ENCODE peak calls at places on chromosome 2, in ten cellular contexts. X is fibroblast of lung, U is mammary epithelial cell, T is GM23248, D is neuronal stem cell, N is hepatocyte, Y is neural progenitor cell, W is OCI-LY7, A is H9, M is K562. S is an unnamed sample.

GRCh38 chr2:232857158-232857563 is 12.9 kb upstream of the SNORC start:
- DNase-seq in Y (no peak), U (no peak), M (no peak), N (peak), A (no peak), W (no peak), X (no peak), D (no peak), T (peak), S (no peak)

GRCh38 chr2:20326163-20326780 is 24.4 kb downstream of the PUM2 start:
- DNase-seq in D (peak), Y (peak), W (peak), X (peak), A (no peak), U (peak), T (peak), M (peak), N (peak), S (peak)

GRCh38 chr2:134458950-134459349 is 205.1 kb downstream of the MGAT5 start:
- DNase-seq in A (no peak), T (no peak), Y (no peak), D (no peak), M (no peak), X (no peak), U (no peak), N (no peak), W (no peak), S (no peak)

GRCh38 chr2:63189026-63189425 is 138.4 kb downstream of the OTX1 start:
- DNase-seq in M (peak), W (peak), A (peak), T (peak), D (no peak), U (peak), N (peak), X (peak), Y (peak), S (peak)

GRCh38 chr2:150276737-150277136 is 210.7 kb downstream of the RND3 start:
- DNase-seq in T (no peak), W (no peak), Y (no peak), A (no peak), U (no peak), M (no peak), D (no peak), N (no peak), X (no peak), S (no peak)

GRCh38 chr2:234665304-234665703 is 168.4 kb upstream of the ARL4C start:
- DNase-seq in U (no peak), Y (no peak), T (no peak), W (no peak), X (no peak), D (no peak), N (no peak), M (no peak), A (no peak), S (no peak)

GRCh38 chr2:70620020-70620419 is 66.4 kb upstream of the TGFA start:
- DNase-seq in Y (no peak), T (no peak), X (no peak), N (no peak), U (no peak), M (no peak), D (no peak), A (peak), W (no peak), S (no peak)

GRCh38 chr2:187081409-187081808 is 232.4 kb upstream of the ZSWIM2 start:
- DNase-seq in T (no peak), U (no peak), Y (no peak), M (no peak), X (no peak), N (no peak), A (no peak), D (no peak), W (no peak), S (no peak)

GRCh38 chr2:9071032-9071431 is 67.5 kb upstream of the MBOAT2 start:
- DNase-seq in M (peak), Y (no peak), D (no peak), X (peak), U (peak), N (peak), T (peak), W (no peak), A (no peak), S (peak)

GRCh38 chr2:96402591-96402990 is 67.0 kb downstream of the NCAPH start:
- DNase-seq in M (no peak), X (no peak), Y (no peak), U (no peak), W (no peak), T (no peak), A (no peak), N (no peak), D (no peak), S (no peak)

GRCh38 chr2:214995926-214996670 is 142.3 kb downstream of the ABCA12 start:
- DNase-seq in U (no peak), A (no peak), D (no peak), Y (no peak), N (no peak), W (no peak), T (no peak), X (no peak), M (no peak), S (no peak)

GRCh38 chr2:68024450-68024849 is 38.4 kb downstream of the C1D start:
- DNase-seq in Y (no peak), M (no peak), X (no peak), A (no peak), N (no peak), U (no peak), W (no peak), D (no peak), T (no peak), S (no peak)

GRCh38 chr2:100041385-100041784 is 101.0 kb downstream of the AFF3 start:
- DNase-seq in W (no peak), N (no peak), A (no peak), X (no peak), M (no peak), U (no peak), Y (no peak), D (no peak), T (no peak), S (no peak)

DNA sequence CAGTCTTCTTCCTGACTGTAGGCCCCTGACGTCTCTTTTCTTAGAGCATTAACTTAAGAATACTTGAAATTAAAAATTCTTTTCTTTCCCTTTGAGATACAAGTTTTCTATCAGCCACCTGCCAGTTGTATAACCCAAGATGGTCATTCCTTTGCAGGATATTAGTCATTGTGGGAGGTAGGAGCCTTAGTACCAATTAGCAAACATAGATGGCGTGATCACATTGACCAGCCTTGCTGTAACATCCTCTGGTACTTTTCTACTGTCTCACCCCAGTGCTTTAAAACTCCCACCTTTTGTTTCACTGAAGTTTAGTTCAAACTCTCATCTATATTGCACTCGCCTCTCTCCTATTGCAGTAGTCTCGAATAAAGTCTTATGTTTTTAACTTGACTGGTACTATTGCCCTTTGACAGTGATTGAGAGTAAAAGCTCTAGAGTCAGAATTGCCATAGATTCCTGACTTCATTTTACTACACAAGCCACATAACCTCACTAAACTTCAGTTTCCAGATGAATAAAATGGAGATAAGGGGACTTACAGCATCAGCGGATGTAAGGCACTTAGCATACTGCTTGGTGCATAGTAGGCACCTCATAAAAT is 74.1 kb downstream of the VRK2 start:
- DNase-seq in A (no peak), X (no peak), U (no peak), M (peak), W (no peak), Y (no peak), T (no peak), N (no peak), D (no peak), S (no peak)
- H2AFZ ChIP-seq in A (no peak), X (no peak), U (no peak), M (no peak), W (no peak), Y (no peak), T (no peak), N (no peak), D (no peak), S (no peak)

DNA sequence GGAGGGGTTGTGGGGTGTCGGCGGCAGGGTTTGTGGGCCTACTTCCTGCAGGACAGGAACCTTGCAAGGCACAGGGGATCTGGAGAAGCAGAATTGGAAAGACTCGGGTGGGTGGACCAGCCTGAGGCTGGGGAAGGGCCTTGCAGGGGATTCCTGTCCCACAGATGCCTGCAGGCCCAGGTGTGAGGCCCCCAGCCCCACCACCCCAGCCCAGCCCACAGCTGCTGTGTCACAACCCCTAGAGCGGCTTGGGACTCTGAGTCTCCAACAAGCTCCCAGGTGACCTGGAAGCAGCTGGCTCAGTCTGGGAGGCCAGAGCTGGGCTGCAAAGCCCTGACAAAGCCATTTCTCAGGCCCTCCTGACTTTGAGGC is 93.1 kb downstream of the ZFP36L2 start:
- DNase-seq in T (no peak), D (no peak), M (no peak), Y (no peak), U (no peak), W (peak), N (no peak), A (no peak), X (no peak), S (no peak)
- H2AFZ ChIP-seq in T (no peak), D (no peak), M (no peak), Y (no peak), U (no peak), W (peak), N (no peak), A (no peak), X (no peak), S (no peak)

GRCh38 chr2:175662335-175662734 is 339.7 kb downstream of the LNPK start:
- DNase-seq in M (no peak), Y (no peak), A (no peak), U (no peak), D (no peak), T (no peak), N (no peak), W (no peak), X (no peak), S (no peak)
- H2AFZ ChIP-seq in M (no peak), Y (no peak), A (no peak), U (no peak), D (no peak), T (no peak), N (no peak), W (no peak), X (no peak), S (no peak)

DNA sequence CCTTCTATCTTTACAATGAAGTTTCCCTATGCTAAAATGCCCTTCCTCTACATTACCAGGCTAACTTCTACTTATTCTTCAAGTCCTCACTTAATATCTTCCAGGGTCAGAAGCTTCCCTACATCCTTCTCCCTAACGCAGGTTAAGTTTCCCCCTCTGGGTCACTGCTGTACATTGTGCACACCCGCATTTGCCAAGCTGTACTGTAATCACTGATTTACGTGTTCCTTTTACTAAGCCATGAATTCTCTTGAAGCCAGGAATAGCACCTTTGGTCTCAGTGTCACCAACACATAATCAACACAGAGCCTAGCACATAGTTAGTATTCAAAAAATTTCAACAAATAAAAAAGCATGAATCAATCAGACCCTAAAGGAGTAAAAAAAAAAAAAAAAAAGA is 22.3 kb downstream of the ACVR1 start:
- DNase-seq in X (no peak), A (no peak), D (no peak), Y (no peak), W (no peak), M (no peak), N (no peak), U (no peak), T (no peak), S (no peak)
- H2AFZ ChIP-seq in X (no peak), A (no peak), D (no peak), Y (no peak), W (no peak), M (no peak), N (no peak), U (no peak), T (no peak), S (no peak)

GRCh38 chr2:118668431-118669424 is 178.7 kb downstream of the EN1 start:
- DNase-seq in Y (peak), M (no peak), X (peak), N (peak), D (peak), A (no peak), T (peak), W (no peak), U (peak), S (no peak)
- H2AFZ ChIP-seq in Y (peak), M (no peak), X (no peak), N (no peak), D (peak), A (no peak), T (peak), W (no peak), U (peak), S (no peak)

DNA sequence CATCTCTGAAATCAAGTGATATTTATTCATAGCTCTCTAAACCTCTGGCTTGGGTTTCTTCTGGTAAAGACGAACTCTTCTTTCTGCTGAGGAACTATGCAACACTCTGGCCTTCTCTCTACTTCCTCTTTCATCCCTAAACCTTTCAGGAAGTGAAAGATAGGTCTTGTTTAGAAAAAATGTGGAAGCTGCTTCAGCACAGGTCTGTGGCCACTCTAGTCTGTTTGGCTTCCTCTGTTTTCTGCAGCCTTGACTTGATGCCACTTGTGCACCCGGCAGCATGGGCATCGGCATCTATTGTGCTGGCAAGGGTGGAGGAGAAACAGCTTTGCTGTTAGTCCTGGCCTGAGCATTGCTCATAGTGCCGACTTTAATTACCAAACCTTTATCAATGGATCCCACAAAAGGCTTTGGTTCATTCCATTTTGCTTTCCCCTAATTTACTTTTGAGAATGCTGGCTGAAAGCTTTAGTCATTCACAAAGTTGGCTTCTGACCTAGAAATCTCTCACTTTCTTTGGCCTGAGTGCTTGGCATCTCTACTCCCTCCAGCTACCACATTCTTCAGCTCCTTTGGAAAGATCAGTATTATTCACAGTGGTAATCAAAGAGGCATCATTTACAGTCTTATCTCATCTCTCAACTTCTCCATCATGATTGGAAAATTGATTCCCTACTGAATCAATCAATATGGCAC is 32.0 kb upstream of the GPR39 start:
- DNase-seq in T (no peak), Y (no peak), D (no peak), M (no peak), N (no peak), W (peak), A (no peak), X (peak), U (no peak), S (no peak)
- H2AFZ ChIP-seq in T (no peak), Y (no peak), D (no peak), M (peak), N (no peak), W (peak), A (no peak), X (no peak), U (no peak), S (no peak)

DNA sequence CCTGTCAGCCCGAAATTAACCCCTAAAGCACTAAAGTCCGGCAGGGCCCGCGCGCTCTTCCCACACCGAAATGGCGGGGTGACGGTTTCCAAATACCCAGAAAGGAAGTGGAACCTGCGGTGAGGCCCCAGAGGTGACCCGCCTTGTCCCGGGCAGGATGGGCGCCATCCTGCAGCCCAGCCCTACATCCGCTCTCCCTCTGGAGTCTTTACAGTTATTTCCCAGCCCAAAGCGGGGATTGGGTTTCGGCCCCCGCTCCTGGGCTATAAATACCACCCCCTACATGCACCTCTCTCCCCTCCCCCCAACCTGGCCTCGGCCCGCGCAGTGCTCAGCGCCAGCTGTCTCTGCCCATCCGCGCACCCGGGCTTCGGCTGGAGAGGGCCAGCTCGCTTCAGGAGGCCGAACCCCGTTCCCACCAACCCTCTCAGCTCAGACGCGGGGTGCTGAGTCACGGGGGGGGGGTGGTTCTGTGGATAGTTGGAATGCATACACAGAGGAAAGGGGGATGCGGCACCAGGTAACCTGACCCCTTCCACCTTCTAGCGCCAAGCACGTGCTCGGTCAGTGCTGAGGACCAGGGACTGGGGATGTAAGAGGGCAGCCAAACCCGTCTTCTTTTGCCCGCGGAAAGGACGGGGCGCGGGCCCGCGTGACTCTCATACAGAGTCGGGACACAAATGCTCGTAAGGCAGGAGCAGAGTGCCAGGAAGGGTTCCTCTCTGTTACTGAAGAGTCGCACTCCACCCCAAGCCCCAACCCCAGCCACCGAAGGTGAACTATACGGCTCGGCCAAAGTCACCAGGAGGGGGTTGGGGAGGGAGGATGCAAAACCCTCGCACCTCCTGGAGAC is at the start of gene TUBA4B:
- DNase-seq in N (peak), T (peak), U (peak), A (peak), W (peak), Y (peak), D (no peak), X (peak), M (peak), S (peak)
- H2AFZ ChIP-seq in N (peak), T (peak), U (peak), A (no peak), W (peak), Y (peak), D (peak), X (peak), M (peak), S (peak)

GRCh38 chr2:85553184-85553583 is 8.1 kb downstream of the GGCX start:
- DNase-seq in A (no peak), N (no peak), T (no peak), D (no peak), X (no peak), U (no peak), M (no peak), Y (no peak), W (no peak), S (no peak)

GRCh38 chr2:85558160-85558559 is 3.1 kb downstream of the GGCX start:
- DNase-seq in T (no peak), D (no peak), U (no peak), A (no peak), Y (no peak), X (no peak), M (no peak), N (no peak), W (no peak), S (no peak)

GRCh38 chr2:85557130-85557529 is 4.2 kb downstream of the GGCX start:
- DNase-seq in X (no peak), D (no peak), U (no peak), T (no peak), M (no peak), N (no peak), W (no peak), A (no peak), Y (no peak), S (no peak)

GRCh38 chr2:85551698-85552678 is 9.3 kb downstream of the GGCX start:
- DNase-seq in X (peak), M (peak), Y (peak), A (peak), N (peak), T (peak), U (peak), W (peak), D (peak), S (peak)

GRCh38 chr2:85554980-85555612 is 6.2 kb downstream of the GGCX start:
- DNase-seq in N (no peak), W (no peak), U (no peak), T (no peak), Y (no peak), A (no peak), D (no peak), M (no peak), X (no peak), S (no peak)
- H2AFZ ChIP-seq in N (no peak), W (no peak), U (no peak), T (no peak), Y (no peak), A (no peak), D (no peak), M (no peak), X (no peak), S (no peak)

DNA sequence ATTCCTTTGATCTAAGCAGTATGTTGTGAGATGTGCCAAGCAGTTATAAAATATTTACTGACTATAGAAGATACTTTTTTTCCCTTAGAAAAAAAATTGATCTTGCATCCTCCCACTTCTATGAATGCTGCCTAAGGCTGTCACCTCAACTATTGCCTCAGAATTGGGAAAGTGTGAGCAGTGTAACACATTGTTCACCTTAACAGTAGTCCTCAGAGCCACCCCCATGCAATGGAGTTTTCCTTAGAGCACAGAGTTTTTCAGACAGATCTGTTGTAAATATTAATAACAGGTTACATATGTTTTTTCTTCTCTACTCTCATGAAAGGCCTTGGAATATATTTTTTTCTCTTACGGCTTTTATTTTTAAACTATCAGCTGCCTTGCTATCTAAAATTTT is 607.3 kb downstream of the STK39 start:
- DNase-seq in X (no peak), W (no peak), T (no peak), Y (no peak), U (no peak), N (no peak), M (no peak), D (no peak), A (no peak), S (no peak)
- H2AFZ ChIP-seq in X (no peak), W (no peak), T (no peak), Y (no peak), U (no peak), N (no peak), M (no peak), D (no peak), A (no peak), S (no peak)